ENCODE peak calls at places on chromosomes 12 and 14, in seven cellular contexts. B is Peyer's patch, P is body of pancreas, M is pancreas, R is IMR-90, G is kidney, X is thyroid gland. C is an unnamed sample.

GRCh38 chr14:101582294-101582693 is 21.0 kb downstream of the DIO3 start:
- DNase-seq in B (peak; percentile 14), P (no peak), M (no peak), R (no peak), G (peak; percentile 46), X (no peak), C (no peak)

GRCh38 chr14:104359969-104360442 is 219.6 kb upstream of the C14orf180 start:
- DNase-seq in B (peak; percentile 39), P (no peak), M (no peak), R (no peak), G (peak; percentile 44), X (no peak), C (no peak)

GRCh38 chr12:31647106-31647505 is 12.4 kb upstream of the ETFBKMT start:
- DNase-seq in B (no peak), P (no peak), M (no peak), R (peak; percentile 22), G (no peak), X (no peak), C (no peak)

GRCh38 chr12:71904629-71905028 is 34.0 kb upstream of the TPH2 start:
- DNase-seq in B (no peak), P (no peak), M (no peak), R (no peak), G (no peak), X (no peak), C (no peak)

GRCh38 chr14:67908061-67908767 is 88.6 kb downstream of the RAD51B start:
- DNase-seq in B (no peak), P (no peak), M (no peak), R (peak; percentile 53), G (no peak), X (no peak), C (no peak)

GRCh38 chr12:94362653-94363052 is 97.0 kb downstream of the CEP83 start:
- DNase-seq in B (no peak), P (no peak), M (no peak), R (no peak), G (no peak), X (no peak), C (no peak)

GRCh38 chr12:6966351-6966750 is 4.1 kb downstream of the PHB2 start:
- DNase-seq in B (no peak), P (no peak), M (no peak), R (no peak), G (no peak), X (no peak), C (no peak)

GRCh38 chr12:42919691-42920090 is 330.1 kb upstream of the PRICKLE1 start:
- DNase-seq in B (no peak), P (no peak), M (no peak), R (no peak), G (no peak), X (no peak), C (no peak)

GRCh38 chr12:115999582-115999981 is 277.9 kb downstream of the MED13L start:
- DNase-seq in B (no peak), P (no peak), M (no peak), R (no peak), G (no peak), X (no peak), C (no peak)

GRCh38 chr12:123643911-123644310 is 10.3 kb downstream of the GTF2H3 start:
- DNase-seq in B (no peak), P (no peak), M (no peak), R (no peak), G (no peak), X (no peak), C (no peak)

GRCh38 chr12:108854055-108854452 is 3.3 kb downstream of the SSH1 start:
- DNase-seq in B (no peak), P (no peak), M (peak; percentile 23), R (peak; percentile 95), G (no peak), X (peak; percentile 43), C (peak; percentile 64)

GRCh38 chr12:53560386-53560785 is 53.1 kb upstream of the NPFF start:
- DNase-seq in B (no peak), P (no peak), M (no peak), R (peak; percentile 66), G (no peak), X (no peak), C (peak; percentile 16)

GRCh38 chr14:32561520-32561919 is 232.4 kb downstream of the AKAP6 start:
- DNase-seq in B (no peak), P (no peak), M (no peak), R (peak; percentile 50), G (no peak), X (no peak), C (peak; percentile 42)

GRCh38 chr14:31568671-31569070 is 7.5 kb downstream of the NUBPL start:
- DNase-seq in B (no peak), P (no peak), M (no peak), R (peak; percentile 61), G (no peak), X (no peak), C (no peak)

GRCh38 chr14:20631023-20631820 is 10.3 kb downstream of the OR6S1 start:
- DNase-seq in B (no peak), P (peak; percentile 66), M (peak; percentile 69), R (peak; percentile 70), G (no peak), X (peak; percentile 55), C (peak; percentile 59)

DNA sequence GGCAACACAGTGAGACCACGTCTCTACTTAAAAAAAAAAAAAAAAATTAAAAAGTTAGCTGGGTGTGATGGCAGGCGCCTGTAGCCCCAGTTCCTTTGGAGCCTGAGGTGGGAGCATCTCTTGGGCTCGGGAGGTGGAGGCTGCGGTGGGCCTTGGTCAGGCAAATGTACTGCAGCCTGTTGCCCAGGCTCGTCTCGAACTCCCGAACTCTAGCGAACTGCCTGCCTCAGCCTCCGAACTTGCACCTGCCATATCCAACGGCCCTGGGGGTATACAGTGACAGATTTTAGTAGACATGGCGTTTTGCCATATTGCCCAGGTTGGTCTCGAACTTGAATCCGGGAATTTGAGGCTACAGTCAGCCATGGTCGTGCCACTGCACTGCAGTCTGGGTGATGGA is 195.4 kb downstream of the ALG10 start:
- DNase-seq in B (no peak), P (no peak), M (no peak), R (no peak), G (no peak), X (no peak), C (no peak)
- H3K9me3 ChIP-seq in B (no peaks in the 10 kb centered on the region), P (no peaks in the 10 kb centered on the region), M (no peaks in the 10 kb centered on the region), R (peaks cover 23% of the 10 kb centered on the region), G (no peaks in the 10 kb centered on the region), X (no peaks in the 10 kb centered on the region), C (peaks cover 6% of the 10 kb centered on the region)

GRCh38 chr12:23504641-23505399 is 444.6 kb downstream of the SOX5 start:
- DNase-seq in B (no peak), P (no peak), M (no peak), R (no peak), G (no peak), X (no peak), C (no peak)

GRCh38 chr12:23502259-23502658 is 447.2 kb downstream of the SOX5 start:
- DNase-seq in B (no peak), P (no peak), M (no peak), R (no peak), G (no peak), X (no peak), C (no peak)

GRCh38 chr12:23503544-23503943 is 445.9 kb downstream of the SOX5 start:
- DNase-seq in B (no peak), P (no peak), M (no peak), R (no peak), G (no peak), X (no peak), C (no peak)

DNA sequence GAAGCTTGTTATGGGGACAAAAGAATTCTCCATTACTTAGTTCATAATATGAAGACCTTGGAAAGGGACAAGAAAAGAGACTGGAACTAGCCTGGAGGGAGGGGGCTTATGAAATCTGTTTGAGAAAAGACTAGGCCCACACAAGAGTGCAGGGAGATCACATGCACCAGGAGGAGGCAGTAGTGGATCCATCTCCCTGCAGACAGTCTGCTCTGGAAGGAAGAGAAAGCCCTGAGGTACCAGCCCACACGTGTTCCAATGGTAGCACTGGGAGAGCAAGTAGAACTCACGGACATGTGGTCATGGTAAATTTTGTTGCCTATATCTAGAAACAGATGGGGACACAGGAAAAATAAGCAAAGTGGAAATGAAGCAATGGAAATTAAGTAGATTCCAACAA is 445.4 kb downstream of the SOX5 start:
- DNase-seq in B (no peak), P (no peak), M (no peak), R (no peak), G (no peak), X (no peak), C (no peak)
- H3K9me3 ChIP-seq in B (no peaks in the 10 kb centered on the region), P (no peaks in the 10 kb centered on the region), M (no peaks in the 10 kb centered on the region), R (no peaks in the 10 kb centered on the region), G (no peaks in the 10 kb centered on the region), X (no peaks in the 10 kb centered on the region), C (no peaks in the 10 kb centered on the region)

GRCh38 chr14:106506901-106507305 is 980.5 kb downstream of the TMEM121 start:
- DNase-seq in B (no peak), P (no peak), M (no peak), R (no peak), G (no peak), X (no peak), C (no peak)

GRCh38 chr14:106509795-106510194 is 983.4 kb downstream of the TMEM121 start:
- DNase-seq in B (no peak), P (no peak), M (no peak), R (no peak), G (no peak), X (no peak), C (no peak)

GRCh38 chr14:106507354-106507753 is 981.0 kb downstream of the TMEM121 start:
- DNase-seq in B (no peak), P (no peak), M (no peak), R (no peak), G (no peak), X (no peak), C (no peak)

GRCh38 chr14:106508216-106508615 is 981.8 kb downstream of the TMEM121 start:
- DNase-seq in B (no peak), P (no peak), M (no peak), R (no peak), G (no peak), X (no peak), C (no peak)

GRCh38 chr14:106509176-106509575 is 982.8 kb downstream of the TMEM121 start:
- DNase-seq in B (no peak), P (no peak), M (no peak), R (no peak), G (no peak), X (no peak), C (no peak)
- H3K9me3 ChIP-seq in B (no peaks in the 10 kb centered on the region), P (no peaks in the 10 kb centered on the region), M (no peaks in the 10 kb centered on the region), R (peaks cover 28% of the 10 kb centered on the region), G (no peaks in the 10 kb centered on the region), X (no peaks in the 10 kb centered on the region), C (no peaks in the 10 kb centered on the region)

DNA sequence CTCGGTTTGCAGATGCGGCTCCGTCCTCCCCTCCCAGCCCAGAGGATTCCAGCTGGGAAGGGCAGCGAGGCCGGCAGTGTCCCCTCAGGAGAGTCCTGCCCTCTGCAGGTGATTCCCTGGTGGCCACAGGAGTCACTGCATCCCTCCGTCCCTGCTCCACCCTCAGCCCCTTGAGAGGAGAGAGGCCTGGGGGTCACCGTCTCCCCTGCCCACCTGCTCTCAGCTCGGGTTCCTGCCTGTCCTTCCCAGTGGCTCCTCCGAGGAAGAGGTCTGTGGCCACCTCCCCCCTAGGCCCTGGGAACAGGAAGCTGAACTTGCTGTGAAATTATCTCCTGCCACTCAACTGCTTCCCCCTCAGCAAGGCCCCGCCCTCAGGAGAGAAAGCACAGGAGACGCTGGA is 12.9 kb upstream of the GALNT9 start:
- DNase-seq in B (no peak), P (no peak), M (no peak), R (no peak), G (no peak), X (no peak), C (no peak)
- H3K9me3 ChIP-seq in B (no peaks in the 10 kb centered on the region), P (no peaks in the 10 kb centered on the region), M (no peaks in the 10 kb centered on the region), R (peaks cover 26% of the 10 kb centered on the region), G (no peaks in the 10 kb centered on the region), X (no peaks in the 10 kb centered on the region), C (peaks cover 4% of the 10 kb centered on the region)

GRCh38 chr12:38137287-38137686 is 179.3 kb upstream of the ALG10B start:
- DNase-seq in B (no peak), P (no peak), M (no peak), R (no peak), G (peak; percentile 36), X (no peak), C (no peak)
- H3K9me3 ChIP-seq in B (no peaks in the 10 kb centered on the region), P (no peaks in the 10 kb centered on the region), M (no peaks in the 10 kb centered on the region), R (no peaks in the 10 kb centered on the region), G (no peaks in the 10 kb centered on the region), X (no peaks in the 10 kb centered on the region), C (no peaks in the 10 kb centered on the region)